ENCODE peak calls at places on chromosomes 7 and 10, in four cellular contexts. F, M, N and Q are unnamed samples.

GRCh38 chr10:5530846-5531557 is 6.2 kb downstream of the CALML3 start:
- DNase-seq in M (peak; percentile 3), N (no peak), F (peak; percentile 40), Q (no peak)

GRCh38 chr10:124719213-124719851 is 24.8 kb downstream of the FAM53B start:
- DNase-seq in F (peak; percentile 82), N (no peak), M (no peak), Q (peak; percentile 74)

GRCh38 chr7:22695476-22696132 is 31.4 kb upstream of the IL6 start:
- DNase-seq in N (no peak), M (no peak), F (no peak), Q (no peak)

GRCh38 chr10:91539930-91540329 is 92.9 kb downstream of the PPP1R3C start:
- DNase-seq in F (no peak), N (no peak), M (no peak), Q (no peak)

GRCh38 chr7:44191171-44191570 is 1.9 kb upstream of the GCK start:
- DNase-seq in N (no peak), F (no peak), M (no peak), Q (no peak)

GRCh38 chr7:149780056-149780455 is 6.7 kb upstream of the ZNF467 start:
- DNase-seq in F (no peak), N (no peak), M (no peak), Q (no peak)

GRCh38 chr10:47458466-47459154 is 25.3 kb downstream of the ANXA8 start:
- DNase-seq in M (no peak), N (peak; percentile 10), F (no peak), Q (no peak)

GRCh38 chr7:111080495-111081105 is 10.3 kb upstream of the LRRN3 start:
- DNase-seq in N (no peak), M (no peak), F (no peak), Q (no peak)

GRCh38 chr7:29288534-29289091 is 94.0 kb downstream of the CHN2 start:
- DNase-seq in M (no peak), F (no peak), N (no peak), Q (no peak)

GRCh38 chr10:62084434-62084833 is 182.9 kb downstream of the ARID5B start:
- DNase-seq in F (no peak), N (no peak), M (no peak), Q (no peak)

GRCh38 chr10:128060341-128060851 is 65.8 kb downstream of the MKI67 start:
- DNase-seq in N (no peak), M (no peak), F (no peak), Q (no peak)

GRCh38 chr10:352476-353235 is 217.4 kb downstream of the ZMYND11 start:
- DNase-seq in N (no peak), M (no peak), F (no peak), Q (no peak)

GRCh38 chr10:46543379-46544014 is 13.0 kb downstream of the GPRIN2 start:
- DNase-seq in N (no peak), M (no peak), F (no peak), Q (peak; percentile 23)

GRCh38 chr7:5824297-5824610 is 42.8 kb upstream of the RNF216 start:
- DNase-seq in F (no peak), N (no peak), M (no peak), Q (no peak)

GRCh38 chr7:120110169-120110568 is 162.8 kb upstream of the KCND2 start:
- DNase-seq in M (no peak), N (no peak), F (no peak), Q (no peak)

GRCh38 chr7:36749282-36749960 is 25.1 kb upstream of the AOAH start:
- DNase-seq in N (no peak), M (no peak), F (no peak), Q (no peak)

GRCh38 chr10:30940279-30940678 is 91.4 kb downstream of the ZNF438 start:
- DNase-seq in N (no peak), M (no peak), F (no peak), Q (no peak)

GRCh38 chr7:149414745-149415390 is 46.0 kb downstream of the ZNF777 start:
- DNase-seq in N (peak; percentile 98), F (peak; percentile 87), M (peak; percentile 64), Q (peak; percentile 75)

GRCh38 chr7:128322040-128322643 is 21.6 kb downstream of the RBM28 start:
- DNase-seq in N (no peak), F (no peak), M (no peak), Q (no peak)

GRCh38 chr10:94066411-94066810 is 72.7 kb downstream of the PLCE1 start:
- DNase-seq in M (peak; percentile 17), F (no peak), N (no peak), Q (no peak)

GRCh38 chr7:72217151-72217550 is 195.0 kb downstream of the CALN1 start:
- DNase-seq in F (no peak), M (no peak), N (no peak), Q (no peak)

GRCh38 chr10:42882597-42882996 is 100.0 kb downstream of the BMS1 start:
- DNase-seq in N (no peak), M (no peak), F (no peak), Q (no peak)

GRCh38 chr10:29386347-29386999 is 97.6 kb downstream of the LYZL1 start:
- DNase-seq in F (no peak), N (no peak), M (no peak), Q (no peak)

GRCh38 chr10:28823501-28824075 is 146.3 kb downstream of the BAMBI start:
- DNase-seq in N (no peak), M (no peak), F (no peak), Q (no peak)

GRCh38 chr7:91043181-91043580 is 221.1 kb upstream of the FZD1 start:
- DNase-seq in M (no peak), F (no peak), N (no peak), Q (no peak)

GRCh38 chr7:128154519-128154918 is 86.6 kb upstream of the LEP start:
- DNase-seq in M (no peak), N (no peak), F (no peak), Q (no peak)

GRCh38 chr10:127243490-127244272 is 47.3 kb upstream of the INSYN2A start:
- DNase-seq in N (peak; percentile 83), M (peak; percentile 21), F (no peak), Q (no peak)

DNA sequence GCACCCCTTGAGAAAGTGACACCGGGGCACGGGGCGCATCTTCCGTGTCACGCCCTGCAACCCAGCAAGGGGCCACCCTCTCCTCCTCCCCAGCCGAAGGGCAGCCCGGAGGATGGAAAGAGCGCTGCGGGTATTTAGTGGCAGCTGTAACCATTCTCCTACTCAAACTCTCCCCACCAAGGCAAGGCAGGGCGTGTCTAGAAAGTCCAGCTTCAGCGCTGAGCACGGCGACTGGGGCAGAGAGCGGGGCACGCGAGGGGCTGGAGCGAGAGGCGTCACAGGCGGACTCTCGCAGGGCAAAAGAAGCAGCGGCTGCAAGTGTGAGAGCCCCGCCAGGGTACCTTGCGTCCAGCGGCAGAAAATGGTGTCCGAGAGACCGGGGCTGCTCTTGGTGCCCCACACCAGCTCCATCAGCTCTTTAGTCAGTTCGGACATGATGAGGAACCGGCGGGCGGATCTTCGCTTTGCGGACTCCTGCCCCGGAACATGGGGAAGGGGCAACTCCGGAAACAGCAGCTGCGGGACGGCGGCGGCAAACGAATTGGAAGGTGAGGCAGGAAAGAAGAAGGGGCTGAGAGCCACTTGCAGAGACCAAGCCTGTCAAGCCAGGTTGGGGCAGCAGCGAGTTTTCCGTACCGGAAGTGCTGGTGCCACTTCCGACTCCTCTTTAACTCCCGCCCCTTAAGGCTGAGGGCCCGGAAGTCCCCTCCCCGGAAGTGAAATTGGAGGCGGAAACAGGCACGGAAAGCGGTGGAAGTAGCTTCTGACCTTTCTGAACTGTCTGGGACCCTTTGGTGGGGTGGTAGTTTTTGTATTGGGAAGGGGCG is at the start of gene MINDY3:
- DNase-seq in F (peak; percentile 85), N (peak; percentile 74), M (peak; percentile 83), Q (peak; percentile 86)
- TF ChIP-seq POLR2A in F (no peak), N (no peak), M (peak; percentile 26), Q (no peak)

GRCh38 chr7:104982308-104982755 is 31.7 kb upstream of the KMT2E start:
- DNase-seq in N (no peak), M (no peak), F (no peak), Q (no peak)
- TF ChIP-seq EP300 in N (no peak), M (no peak), F (no peak), Q (no peak)

GRCh38 chr7:4683884-4684565 is 1.9 kb downstream of the FOXK1 start:
- DNase-seq in N (no peak), M (peak; percentile 71), F (peak; percentile 83), Q (peak; percentile 79)
- TF ChIP-seq POLR2A in N (no peak), M (no peak), F (no peak), Q (no peak)

GRCh38 chr7:129698516-129699418 is 87.2 kb downstream of the NRF1 start:
- DNase-seq in F (no peak), M (no peak), N (no peak), Q (no peak)
- TF ChIP-seq EP300 in F (no peak), M (no peak), N (no peak), Q (no peak)

DNA sequence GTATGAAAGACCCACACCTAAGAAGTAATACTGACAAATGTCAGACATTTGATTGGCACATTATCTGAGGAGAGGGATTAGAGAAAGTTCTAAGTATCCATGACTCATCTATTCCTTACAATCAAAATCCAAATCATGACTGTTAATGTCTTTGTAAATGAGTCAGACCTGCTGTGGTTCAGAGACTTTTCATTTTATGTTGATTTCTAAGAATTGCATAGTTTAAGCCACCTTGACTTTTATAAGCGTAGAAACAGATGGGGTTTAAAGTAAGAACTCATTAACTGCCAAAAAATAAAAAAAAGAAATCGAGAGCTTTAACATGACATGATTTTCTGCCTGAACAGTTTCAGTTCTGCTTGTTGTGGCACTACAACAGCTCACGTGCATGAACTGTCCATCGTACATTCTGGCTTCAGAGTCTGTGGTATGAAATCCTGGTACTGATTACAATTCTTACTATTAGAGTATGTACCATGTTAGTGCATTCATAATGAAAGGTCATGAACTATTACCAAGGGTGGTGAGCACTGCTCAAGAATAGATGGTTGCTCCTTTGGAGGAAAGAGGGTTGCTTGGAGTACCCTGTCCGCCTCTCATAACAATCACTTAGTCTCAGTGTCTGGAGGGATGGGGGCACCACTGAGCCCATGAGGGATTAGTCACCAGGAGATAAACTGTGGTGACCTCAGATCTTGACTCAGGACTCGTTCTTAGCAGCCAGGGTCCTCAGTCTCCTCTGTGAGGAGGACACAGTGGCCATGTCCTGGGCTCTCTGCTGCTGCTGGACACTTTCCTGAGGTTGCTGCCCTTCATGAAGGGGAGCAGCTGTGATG is 42.2 kb downstream of the ACSM6 start:
- DNase-seq in N (no peak), F (no peak), M (no peak), Q (no peak)
- TF ChIP-seq POLR2A in N (no peak), F (no peak), M (no peak), Q (no peak)

DNA sequence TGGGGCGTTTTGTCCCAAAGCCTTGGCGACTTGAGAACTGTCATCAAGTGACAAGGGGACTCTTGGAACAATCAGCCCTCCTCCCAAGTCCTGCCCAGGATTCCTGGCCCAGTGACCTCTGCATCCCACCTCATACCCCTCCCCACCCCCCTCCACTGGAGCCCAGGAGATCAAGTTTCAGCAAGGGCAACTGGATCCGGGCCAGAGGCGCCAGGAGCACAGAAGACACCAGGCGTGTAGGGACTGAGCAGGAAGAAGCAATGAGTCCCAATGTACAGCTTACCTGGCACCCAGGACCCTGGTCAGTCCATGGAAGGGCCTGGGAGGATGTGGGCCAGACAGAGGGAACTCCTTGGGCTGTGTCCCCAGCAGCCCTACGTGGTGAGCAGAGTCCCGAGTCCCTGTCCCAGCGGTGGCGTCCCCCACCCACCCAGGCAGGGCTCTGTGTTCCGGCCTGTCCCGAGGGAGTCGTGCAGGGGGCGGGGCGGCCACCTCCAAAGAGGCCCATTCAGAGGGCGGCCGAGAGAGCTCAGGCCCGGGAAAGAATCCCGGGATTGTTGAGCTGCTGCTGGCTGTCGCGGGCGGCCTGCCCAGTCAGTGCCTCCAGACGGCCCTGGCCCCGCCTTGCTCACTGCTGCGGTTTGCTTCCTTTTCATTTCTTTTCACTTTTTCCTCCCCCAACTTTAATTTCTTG is 254.1 kb downstream of the TNS3 start:
- DNase-seq in M (peak; percentile 85), F (peak; percentile 92), N (peak; percentile 85), Q (peak; percentile 93)
- TF ChIP-seq EP300 in M (no peak), F (no peak), N (no peak), Q (no peak)